ENCODE peak calls at places on chromosomes 13 and 19, in four cellular contexts. P is heart right ventricle, S is endodermal cell, D is AG04450. H is an unnamed sample.

GRCh38 chr13:30877335-30877734 is 28.7 kb upstream of the MEDAG start:
- DNase-seq in P (no peak), S (no peak), D (no peak), H (peak; percentile 87)

GRCh38 chr13:99740261-99740979 is 231.1 kb downstream of the ZIC5 start:
- DNase-seq in P (no peak), S (no peak), D (no peak), H (no peak)

GRCh38 chr19:33493401-33494275 is 28.0 kb downstream of the PEPD start:
- DNase-seq in P (no peak), S (no peak), D (no peak), H (no peak)

GRCh38 chr19:41960973-41961372 is 1.9 kb upstream of the RABAC1 start:
- DNase-seq in P (no peak), S (no peak), D (no peak), H (no peak)

GRCh38 chr13:27168086-27168485 is 3.5 kb downstream of the USP12 start:
- DNase-seq in P (no peak), S (no peak), D (no peak), H (no peak)

GRCh38 chr19:39078436-39079200 is 5.5 kb upstream of the ACP7 start:
- DNase-seq in P (no peak), S (no peak), D (peak; percentile 80), H (peak; percentile 97)

GRCh38 chr19:19459707-19460251 is 54.3 kb downstream of the GATAD2A start:
- DNase-seq in P (no peak), S (no peak), D (no peak), H (peak; percentile 60)

GRCh38 chr13:78382946-78383542 is 220.3 kb downstream of the POU4F1 start:
- DNase-seq in P (no peak), S (no peak), D (no peak), H (no peak)

GRCh38 chr13:83702021-83702420 is 180.3 kb downstream of the SLITRK1 start:
- DNase-seq in P (no peak), S (no peak), D (no peak), H (no peak)

GRCh38 chr13:107104631-107105030 is 536.7 kb upstream of the ARGLU1 start:
- DNase-seq in P (no peak), S (no peak), D (peak; percentile 21), H (peak; percentile 51)

GRCh38 chr13:102191951-102192461 is 209.8 kb downstream of the FGF14 start:
- DNase-seq in P (no peak), S (no peak), D (no peak), H (peak; percentile 62)

GRCh38 chr13:51271528-51272070 is 49.4 kb downstream of the FAM124A start:
- DNase-seq in P (no peak), S (peak; percentile 13), D (no peak), H (no peak)

GRCh38 chr19:40357655-40358054 is 9.2 kb downstream of the PLD3 start:
- DNase-seq in P (no peak), S (no peak), D (no peak), H (no peak)

GRCh38 chr13:101447852-101448251 is 4.6 kb upstream of the ITGBL1 start:
- DNase-seq in P (no peak), S (no peak), D (no peak), H (peak; percentile 30)

GRCh38 chr19:23887642-23888041 is 27.0 kb upstream of the ZNF726 start:
- DNase-seq in P (no peak), S (no peak), D (no peak), H (no peak)

GRCh38 chr19:45471866-45472556 is 4.2 kb downstream of the FOSB start:
- DNase-seq in P (no peak), S (no peak), D (no peak), H (peak; percentile 8)

GRCh38 chr13:73268306-73268705 is 209.5 kb downstream of the KLF5 start:
- DNase-seq in P (no peak), S (no peak), D (no peak), H (peak; percentile 30)

GRCh38 chr13:28637714-28638355 is 21.1 kb upstream of the POMP start:
- DNase-seq in P (peak; percentile 25), S (no peak), D (no peak), H (peak; percentile 35)

GRCh38 chr19:41958367-41959055 is 610 bp downstream of the RABAC1 start:
- DNase-seq in P (peak; percentile 85), S (peak; percentile 97), D (peak; percentile 13), H (peak; percentile 70)

GRCh38 chr13:112731667-112732616 is 42.1 kb downstream of the ATP11A start:
- DNase-seq in P (no peak), S (no peak), D (no peak), H (no peak)

GRCh38 chr19:44625531-44626066 is 12.2 kb downstream of the IGSF23 start:
- DNase-seq in P (no peak), S (no peak), D (no peak), H (no peak)

GRCh38 chr19:13883665-13884064 is 6.7 kb downstream of the NANOS3 start:
- DNase-seq in P (no peak), S (no peak), D (no peak), H (no peak)

GRCh38 chr19:8366121-8366581 is 2.2 kb downstream of the ANGPTL4 start:
- DNase-seq in P (no peak), S (no peak), D (no peak), H (no peak)

GRCh38 chr19:8366961-8367326 is 3.0 kb downstream of the ANGPTL4 start:
- DNase-seq in P (no peak), S (peak; percentile 49), D (no peak), H (no peak)

GRCh38 chr19:8361921-8362793 is 1.8 kb upstream of the ANGPTL4 start:
- DNase-seq in P (peak; percentile 95), S (no peak), D (peak; percentile 94), H (peak; percentile 96)

GRCh38 chr19:8367327-8368001 is 3.5 kb downstream of the ANGPTL4 start:
- DNase-seq in P (peak; percentile 90), S (peak; percentile 84), D (peak; percentile 96), H (peak; percentile 96)

DNA sequence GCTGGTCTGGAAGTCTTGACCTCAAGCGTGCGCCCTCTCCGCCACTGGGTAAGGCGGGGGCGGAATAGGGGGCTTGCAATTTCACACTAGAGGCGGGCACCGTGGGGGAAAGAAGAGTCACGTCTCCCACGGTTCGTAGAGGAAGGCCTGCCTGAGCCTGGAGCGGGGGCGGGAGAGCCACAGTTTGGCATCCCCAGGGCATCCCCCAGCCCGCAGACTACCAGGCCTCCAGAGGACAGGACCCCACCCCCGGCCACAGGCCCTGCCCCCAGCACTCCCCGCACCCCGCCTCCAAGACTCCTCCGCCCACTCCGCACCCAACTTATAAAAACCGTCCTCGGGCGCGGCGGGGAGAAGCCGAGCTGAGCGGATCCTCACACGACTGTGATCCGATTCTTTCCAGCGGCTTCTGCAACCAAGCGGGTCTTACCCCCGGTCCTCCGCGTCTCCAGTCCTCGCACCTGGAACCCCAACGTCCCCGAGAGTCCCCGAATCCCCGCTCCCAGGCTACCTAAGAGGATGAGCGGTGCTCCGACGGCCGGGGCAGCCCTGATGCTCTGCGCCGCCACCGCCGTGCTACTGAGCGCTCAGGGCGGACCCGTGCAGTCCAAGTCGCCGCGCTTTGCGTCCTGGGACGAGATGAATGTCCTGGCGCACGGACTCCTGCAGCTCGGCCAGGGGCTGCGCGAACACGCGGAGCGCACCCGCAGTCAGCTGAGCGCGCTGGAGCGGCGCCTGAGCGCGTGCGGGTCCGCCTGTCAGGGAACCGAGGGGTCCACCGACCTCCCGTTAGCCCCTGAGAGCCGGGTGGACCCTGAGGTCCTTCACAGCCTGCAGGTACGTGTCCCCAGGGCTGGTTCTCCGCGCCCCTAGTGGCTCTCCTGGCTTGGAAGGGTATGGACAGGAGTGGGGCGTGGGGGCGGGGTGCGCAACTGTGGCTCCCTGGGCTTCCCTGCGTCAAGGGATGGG is at the start of gene ANGPTL4:
- DNase-seq in P (peak; percentile 73), S (peak; percentile 87), D (no peak), H (peak; percentile 74)
- TF ChIP-seq CTCF in P (peak; percentile 29), S (peak; percentile 39), D (peak; percentile 26), H (peak; percentile 34)

GRCh38 chr13:41199061-41199460 is 4.7 kb upstream of the KBTBD7 start:
- DNase-seq in P (no peak), S (no peak), D (no peak), H (no peak)
- H3K4me3 ChIP-seq in P (no peak overlapping the region), S (no peak overlapping the region), D (no peak overlapping the region), H (no peak overlapping the region)

GRCh38 chr19:48918071-48918470 is 15.4 kb upstream of the DHDH start:
- DNase-seq in P (no peak), S (no peak), D (no peak), H (no peak)

GRCh38 chr19:48922548-48923490 is 10.7 kb upstream of the DHDH start:
- DNase-seq in P (no peak), S (no peak), D (no peak), H (no peak)

GRCh38 chr19:48921721-48922500 is 11.6 kb upstream of the DHDH start:
- DNase-seq in P (no peak), S (no peak), D (no peak), H (no peak)

GRCh38 chr19:48918801-48919247 is 14.7 kb upstream of the DHDH start:
- DNase-seq in P (no peak), S (peak; percentile 90), D (no peak), H (no peak)

DNA sequence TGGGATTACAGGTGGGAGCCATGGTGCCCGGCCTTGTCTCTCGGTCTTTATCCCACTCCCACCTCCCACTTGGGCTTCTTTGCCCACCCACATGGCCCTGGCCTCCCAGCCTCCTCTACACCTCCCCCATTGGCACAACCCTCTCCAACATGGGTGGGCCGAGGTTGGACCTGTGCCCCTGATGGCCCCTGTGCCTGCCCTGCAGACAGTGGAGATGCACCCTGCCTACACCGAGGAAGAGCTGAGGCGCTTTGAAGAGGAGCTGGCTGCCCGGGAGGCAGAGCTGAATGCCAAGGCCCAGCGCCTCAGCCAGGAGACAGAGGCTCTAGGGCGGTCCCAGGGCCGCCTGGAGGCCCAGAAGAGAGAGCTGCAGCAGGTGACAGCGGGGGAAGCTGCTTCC is 12.6 kb upstream of the DHDH start:
- DNase-seq in P (no peak), S (no peak), D (no peak), H (no peak)
- TF ChIP-seq CTCF in P (no peak), S (no peak), D (no peak), H (no peak)

GRCh38 chr19:1214299-1214861 is 8.8 kb downstream of the STK11 start:
- DNase-seq in P (no peak), S (no peak), D (no peak), H (no peak)

GRCh38 chr19:1216756-1217155 is 11.2 kb downstream of the STK11 start:
- DNase-seq in P (no peak), S (no peak), D (no peak), H (no peak)

GRCh38 chr19:1214862-1215731 is 9.5 kb downstream of the STK11 start:
- DNase-seq in P (peak; percentile 74), S (no peak), D (no peak), H (peak; percentile 23)

GRCh38 chr19:1211494-1212234 is 6.1 kb downstream of the STK11 start:
- DNase-seq in P (peak; percentile 13), S (peak; percentile 83), D (no peak), H (no peak)

DNA sequence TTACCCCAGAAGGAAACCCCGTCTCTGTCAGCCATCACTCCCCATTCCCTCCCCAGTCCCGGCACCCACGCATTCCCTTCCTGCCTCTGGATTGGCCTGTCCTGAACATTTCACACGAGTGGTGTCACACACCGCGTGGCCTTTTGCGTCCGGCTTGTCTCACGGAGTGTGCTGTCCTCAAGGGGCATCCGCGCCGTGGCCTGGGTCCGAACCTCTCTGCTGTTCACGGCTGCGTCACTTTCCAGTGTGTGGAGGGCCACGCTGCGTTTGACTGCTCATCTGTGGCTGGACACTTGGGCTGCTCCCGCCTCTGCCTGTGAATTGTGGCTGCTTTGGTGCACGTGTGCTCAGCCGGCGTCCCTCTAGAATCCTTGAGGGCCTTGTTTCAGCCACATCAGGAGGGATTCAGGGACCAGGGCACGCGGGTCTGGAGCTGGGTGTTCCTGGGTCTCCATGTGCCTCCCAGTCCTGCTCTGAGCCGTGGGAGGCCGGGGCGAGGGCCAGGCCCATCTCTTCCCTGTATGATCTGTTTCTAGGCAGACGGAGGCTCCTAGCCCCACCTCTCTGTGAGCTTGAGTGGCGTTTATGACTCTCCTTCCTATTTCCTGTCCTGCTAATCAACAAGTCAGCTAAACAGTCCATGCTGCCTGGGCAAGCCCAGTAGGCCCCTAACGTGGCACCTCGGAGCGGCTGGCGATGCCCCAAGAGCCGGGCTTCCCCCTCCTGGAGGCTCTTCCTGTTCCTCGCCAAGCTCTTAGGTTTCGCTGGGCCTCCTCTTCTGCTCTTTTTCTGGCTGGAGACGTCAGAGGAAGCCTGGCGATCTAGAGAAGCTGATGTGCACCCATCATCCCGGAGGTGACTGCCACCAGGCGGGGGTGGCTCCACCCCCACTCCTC is 8.1 kb downstream of the STK11 start:
- DNase-seq in P (peak; percentile 68), S (no peak), D (no peak), H (peak; percentile 54)
- H3K4me3 ChIP-seq in P (peak overlapping the region; percentile 22), S (no peak overlapping the region), D (no peak overlapping the region), H (no peak overlapping the region)

H was measured in astrocyte of the spinal cord.